ENCODE peak calls at places on chromosomes 2 and 18, in five cellular contexts. One of them, this sample, is unnamed.

GRCh38 chr2:71568103-71568502 is 114.7 kb downstream of the DYSF start:
- DNase-seq in heart left ventricle: no peak
- DNase-seq in A549: no peak
- DNase-seq in HCT116: no peak
- DNase-seq in stomach: no peak
- DNase-seq in this sample: no peak

GRCh38 chr2:122433123-122433754 is 677.8 kb downstream of the TSN start:
- DNase-seq in HCT116: no peak
- DNase-seq in A549: peak
- DNase-seq in heart left ventricle: no peak
- DNase-seq in stomach: no peak
- DNase-seq in this sample: no peak

GRCh38 chr2:15042824-15043223 is 410.3 kb downstream of the LRATD1 start:
- DNase-seq in HCT116: no peak
- DNase-seq in A549: no peak
- DNase-seq in stomach: peak
- DNase-seq in heart left ventricle: no peak
- DNase-seq in this sample: no peak

GRCh38 chr18:75376004-75376403 is 51.5 kb downstream of the SMIM21 start:
- DNase-seq in HCT116: no peak
- DNase-seq in stomach: no peak
- DNase-seq in heart left ventricle: no peak
- DNase-seq in A549: peak
- DNase-seq in this sample: no peak

GRCh38 chr2:240106765-240107164 is 29.3 kb downstream of the COPS9 start:
- DNase-seq in stomach: no peak
- DNase-seq in A549: no peak
- DNase-seq in heart left ventricle: no peak
- DNase-seq in HCT116: no peak
- DNase-seq in this sample: no peak

GRCh38 chr2:144630459-144631215 is 110.7 kb upstream of the ZEB2 start:
- DNase-seq in HCT116: no peak
- DNase-seq in heart left ventricle: no peak
- DNase-seq in A549: no peak
- DNase-seq in stomach: no peak
- DNase-seq in this sample: no peak

GRCh38 chr18:40935423-40935822 is 1019.6 kb upstream of the PIK3C3 start:
- DNase-seq in heart left ventricle: no peak
- DNase-seq in HCT116: no peak
- DNase-seq in A549: peak
- DNase-seq in stomach: no peak
- DNase-seq in this sample: peak

GRCh38 chr18:42654561-42654960 is 460.9 kb downstream of the RIT2 start:
- DNase-seq in heart left ventricle: no peak
- DNase-seq in A549: no peak
- DNase-seq in HCT116: no peak
- DNase-seq in stomach: no peak
- DNase-seq in this sample: no peak

GRCh38 chr18:52439457-52439856 is 99.5 kb downstream of the DCC start:
- DNase-seq in A549: peak
- DNase-seq in HCT116: no peak
- DNase-seq in stomach: no peak
- DNase-seq in heart left ventricle: no peak
- DNase-seq in this sample: no peak

GRCh38 chr18:13540783-13541182 is 185.6 kb downstream of the FAM210A start:
- DNase-seq in stomach: no peak
- DNase-seq in heart left ventricle: no peak
- DNase-seq in A549: no peak
- DNase-seq in HCT116: no peak
- DNase-seq in this sample: no peak

GRCh38 chr2:239098288-239098970 is 250.5 kb downstream of the TWIST2 start:
- DNase-seq in heart left ventricle: no peak
- DNase-seq in A549: no peak
- DNase-seq in stomach: no peak
- DNase-seq in HCT116: no peak
- DNase-seq in this sample: no peak

GRCh38 chr2:133495226-133495625 is 73.0 kb downstream of the NCKAP5 start:
- DNase-seq in A549: no peak
- DNase-seq in stomach: no peak
- DNase-seq in HCT116: no peak
- DNase-seq in heart left ventricle: no peak
- DNase-seq in this sample: no peak

GRCh38 chr2:123061534-123061933 is 963.6 kb upstream of the CNTNAP5 start:
- DNase-seq in HCT116: no peak
- DNase-seq in stomach: no peak
- DNase-seq in heart left ventricle: no peak
- DNase-seq in A549: no peak
- DNase-seq in this sample: no peak

GRCh38 chr18:63216911-63217311 is 102.7 kb downstream of the BCL2 start:
- DNase-seq in stomach: no peak
- DNase-seq in heart left ventricle: no peak
- DNase-seq in A549: no peak
- DNase-seq in HCT116: no peak
- DNase-seq in this sample: no peak

GRCh38 chr2:124810132-124810531 is 785.0 kb downstream of the CNTNAP5 start:
- DNase-seq in A549: peak
- DNase-seq in HCT116: no peak
- DNase-seq in heart left ventricle: no peak
- DNase-seq in stomach: no peak
- DNase-seq in this sample: no peak

GRCh38 chr2:239318790-239319189 is 82.0 kb downstream of the HDAC4 start:
- DNase-seq in stomach: peak
- DNase-seq in HCT116: no peak
- DNase-seq in heart left ventricle: no peak
- DNase-seq in A549: no peak
- DNase-seq in this sample: no peak

GRCh38 chr18:7793100-7793499 is 226.0 kb downstream of the PTPRM start:
- DNase-seq in heart left ventricle: no peak
- DNase-seq in stomach: no peak
- DNase-seq in HCT116: no peak
- DNase-seq in A549: no peak
- DNase-seq in this sample: no peak

GRCh38 chr2:26245810-26246209 is 1.1 kb downstream of the HADHB start:
- DNase-seq in A549: no peak
- DNase-seq in stomach: no peak
- DNase-seq in HCT116: no peak
- DNase-seq in heart left ventricle: no peak
- DNase-seq in this sample: peak

GRCh38 chr2:85083092-85083491 is 50.1 kb upstream of the TCF7L1 start:
- DNase-seq in HCT116: no peak
- DNase-seq in stomach: no peak
- DNase-seq in A549: no peak
- DNase-seq in heart left ventricle: no peak
- DNase-seq in this sample: no peak

GRCh38 chr2:9877026-9877425 is 33.8 kb downstream of the TAF1B start:
- DNase-seq in HCT116: no peak
- DNase-seq in heart left ventricle: no peak
- DNase-seq in stomach: no peak
- DNase-seq in A549: no peak
- DNase-seq in this sample: no peak

GRCh38 chr2:219569635-219570034 is 1.7 kb downstream of the OBSL1 start:
- DNase-seq in stomach: no peak
- DNase-seq in HCT116: no peak
- DNase-seq in heart left ventricle: no peak
- DNase-seq in A549: no peak
- DNase-seq in this sample: no peak

GRCh38 chr2:109526442-109526970 is 87.3 kb downstream of the SEPTIN10 start:
- DNase-seq in A549: no peak
- DNase-seq in HCT116: no peak
- DNase-seq in heart left ventricle: no peak
- DNase-seq in stomach: no peak
- DNase-seq in this sample: no peak

GRCh38 chr2:216855614-216856013 is 4.2 kb downstream of the TNP1 start:
- DNase-seq in A549: no peak
- DNase-seq in stomach: no peak
- DNase-seq in heart left ventricle: peak
- DNase-seq in HCT116: no peak
- DNase-seq in this sample: no peak

GRCh38 chr2:227310756-227311110 is 14.3 kb upstream of the MFF start:
- DNase-seq in HCT116: peak
- DNase-seq in A549: no peak
- DNase-seq in heart left ventricle: no peak
- DNase-seq in stomach: no peak
- DNase-seq in this sample: no peak

GRCh38 chr2:186533717-186534116 is 47.7 kb downstream of the ZC3H15 start:
- DNase-seq in stomach: no peak
- DNase-seq in HCT116: no peak
- DNase-seq in A549: no peak
- DNase-seq in heart left ventricle: no peak
- DNase-seq in this sample: no peak

GRCh38 chr18:23943104-23943503 is 71.5 kb upstream of the TTC39C start:
- DNase-seq in A549: no peak
- DNase-seq in HCT116: no peak
- DNase-seq in stomach: no peak
- DNase-seq in heart left ventricle: no peak
- DNase-seq in this sample: no peak

GRCh38 chr2:206981089-206981674 is 41.9 kb downstream of the CPO start:
- DNase-seq in A549: no peak
- DNase-seq in stomach: no peak
- DNase-seq in HCT116: no peak
- DNase-seq in heart left ventricle: no peak
- DNase-seq in this sample: no peak

GRCh38 chr2:239908744-239909143 is 116.4 kb downstream of the NDUFA10 start:
- DNase-seq in HCT116: no peak
- DNase-seq in A549: no peak
- DNase-seq in heart left ventricle: no peak
- DNase-seq in stomach: no peak
- DNase-seq in this sample: no peak

GRCh38 chr18:7459851-7460774 is 107.0 kb upstream of the PTPRM start:
- DNase-seq in HCT116: no peak
- DNase-seq in A549: no peak
- DNase-seq in heart left ventricle: peak
- DNase-seq in stomach: no peak
- DNase-seq in this sample: no peak

GRCh38 chr2:164984428-164984827 is 29.1 kb upstream of the SLC38A11 start:
- DNase-seq in HCT116: no peak
- DNase-seq in stomach: no peak
- DNase-seq in heart left ventricle: no peak
- DNase-seq in A549: no peak
- DNase-seq in this sample: no peak

GRCh38 chr2:20985061-20985460 is 58.8 kb downstream of the APOB start:
- DNase-seq in HCT116: no peak
- DNase-seq in A549: no peak
- DNase-seq in heart left ventricle: no peak
- DNase-seq in stomach: no peak
- DNase-seq in this sample: no peak

GRCh38 chr2:217906787-217907186 is 96.0 kb downstream of the TNS1 start:
- DNase-seq in stomach: no peak
- DNase-seq in A549: no peak
- DNase-seq in heart left ventricle: no peak
- DNase-seq in HCT116: no peak
- DNase-seq in this sample: no peak

GRCh38 chr2:25561136-25561850 is 112.1 kb downstream of the DTNB start:
- DNase-seq in A549: no peak
- DNase-seq in stomach: no peak
- DNase-seq in HCT116: no peak
- DNase-seq in heart left ventricle: no peak
- DNase-seq in this sample: no peak

GRCh38 chr2:237904806-237905599 is 45.6 kb downstream of the RAMP1 start:
- DNase-seq in stomach: no peak
- DNase-seq in A549: no peak
- DNase-seq in heart left ventricle: no peak
- DNase-seq in HCT116: no peak
- DNase-seq in this sample: no peak
- TF ChIP-seq POLR2A in stomach: no peak
- TF ChIP-seq POLR2A in A549: no peak
- TF ChIP-seq POLR2A in heart left ventricle: peak
- TF ChIP-seq POLR2A in HCT116: no peak
- TF ChIP-seq POLR2A in this sample: no peak

GRCh38 chr2:210577263-210578071 is 21.1 kb downstream of the CPS1 start:
- DNase-seq in heart left ventricle: no peak
- DNase-seq in stomach: no peak
- DNase-seq in A549: peak
- DNase-seq in HCT116: peak
- DNase-seq in this sample: peak
- TF ChIP-seq POLR2A in heart left ventricle: no peak
- TF ChIP-seq POLR2A in stomach: no peak
- TF ChIP-seq POLR2A in A549: no peak
- TF ChIP-seq POLR2A in HCT116: no peak
- TF ChIP-seq POLR2A in this sample: no peak

DNA sequence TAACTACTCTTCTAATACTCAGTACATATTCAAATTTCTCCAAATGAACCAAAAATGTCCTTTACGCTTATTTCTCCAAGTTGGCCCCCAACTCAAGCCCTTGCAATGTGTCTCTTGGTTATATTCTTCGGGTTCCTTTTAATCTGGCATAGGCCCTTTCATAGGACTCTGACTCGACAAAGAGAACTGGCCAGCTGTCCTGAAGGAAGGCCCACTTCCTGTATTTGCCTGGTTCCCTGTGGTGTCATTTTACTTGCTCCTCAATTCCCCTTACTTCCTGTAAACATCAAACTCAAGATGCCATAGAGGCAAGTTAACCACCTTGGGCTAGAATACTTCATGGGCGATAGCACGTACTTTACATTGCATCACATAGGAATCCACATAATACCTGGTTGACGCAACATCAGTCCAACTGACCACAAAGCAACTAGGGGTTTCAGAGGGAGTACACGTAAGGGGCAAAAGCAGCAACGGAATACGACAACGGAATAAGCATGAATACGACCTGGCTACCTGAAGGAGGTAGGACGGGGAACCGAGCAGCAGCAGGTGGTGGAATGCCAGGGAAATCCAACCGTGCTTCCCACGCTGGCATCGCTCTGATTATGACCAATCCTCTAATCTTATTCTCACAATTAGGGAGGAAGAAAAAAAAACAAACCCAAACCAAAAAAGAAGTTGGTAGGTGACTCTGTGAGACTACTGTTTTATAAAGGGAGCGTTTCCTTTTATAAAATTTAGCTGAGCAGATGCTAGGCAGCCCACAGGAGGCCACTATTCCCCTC is 823 bp upstream of the GORASP2 start:
- DNase-seq in stomach: no peak
- DNase-seq in HCT116: no peak
- DNase-seq in A549: peak
- DNase-seq in heart left ventricle: no peak
- DNase-seq in this sample: peak
- TF ChIP-seq POLR2A in stomach: no peak
- TF ChIP-seq POLR2A in HCT116: no peak
- TF ChIP-seq POLR2A in A549: no peak
- TF ChIP-seq POLR2A in heart left ventricle: no peak
- TF ChIP-seq POLR2A in this sample: no peak

GRCh38 chr18:67518566-67518965 is 2.0 kb upstream of the DSEL start:
- DNase-seq in heart left ventricle: no peak
- DNase-seq in A549: no peak
- DNase-seq in stomach: no peak
- DNase-seq in HCT116: no peak
- DNase-seq in this sample: no peak

GRCh38 chr18:67515987-67516431 is 511 bp downstream of the DSEL start:
- DNase-seq in HCT116: no peak
- DNase-seq in A549: peak
- DNase-seq in stomach: peak
- DNase-seq in heart left ventricle: peak
- DNase-seq in this sample: peak

GRCh38 chr18:67517224-67517765 is 775 bp upstream of the DSEL start:
- DNase-seq in heart left ventricle: peak
- DNase-seq in HCT116: no peak
- DNase-seq in A549: no peak
- DNase-seq in stomach: no peak
- DNase-seq in this sample: peak

GRCh38 chr18:67514901-67515540 is 1.5 kb downstream of the DSEL start:
- DNase-seq in A549: no peak
- DNase-seq in heart left ventricle: no peak
- DNase-seq in HCT116: no peak
- DNase-seq in stomach: no peak
- DNase-seq in this sample: no peak

GRCh38 chr18:67516432-67517223 is at the start of gene DSEL:
- DNase-seq in stomach: peak
- DNase-seq in A549: peak
- DNase-seq in HCT116: no peak
- DNase-seq in heart left ventricle: peak
- DNase-seq in this sample: peak
- TF ChIP-seq POLR2A in stomach: no peak
- TF ChIP-seq POLR2A in A549: peak
- TF ChIP-seq POLR2A in HCT116: no peak
- TF ChIP-seq POLR2A in heart left ventricle: peak
- TF ChIP-seq POLR2A in this sample: no peak